ENCODE peak calls at places on chromosomes 2 and 18, in four cellular contexts. B is GM12878, A is HepG2, X is K562. O is an unnamed sample.

GRCh38 chr2:102061962-102062795 is 70.4 kb downstream of the IL1R2 start:
- DNase-seq in B (no peak), A (no peak), X (no peak), O (no peak)

GRCh38 chr2:46943881-46944798 is 28.5 kb upstream of the MCFD2 start:
- DNase-seq in B (peak; percentile 84), A (no peak), X (no peak), O (no peak)

GRCh38 chr2:209762564-209762963 is 9.1 kb upstream of the UNC80 start:
- DNase-seq in B (no peak), A (no peak), X (no peak), O (no peak)

GRCh38 chr18:48022531-48023330 is 92.3 kb upstream of the SMAD2 start:
- DNase-seq in B (peak; percentile 12), A (peak; percentile 59), X (peak; percentile 61), O (peak; percentile 56)

GRCh38 chr2:240553956-240554480 is 3.8 kb downstream of the ANKMY1 start:
- DNase-seq in B (no peak), A (no peak), X (no peak), O (no peak)

GRCh38 chr2:37767051-37767450 is 95.6 kb upstream of the CDC42EP3 start:
- DNase-seq in B (no peak), A (no peak), X (no peak), O (no peak)

GRCh38 chr2:2332381-2332780 is 1.3 kb upstream of the MYT1L start:
- DNase-seq in B (no peak), A (no peak), X (no peak), O (no peak)

GRCh38 chr18:13447621-13448020 is 229.1 kb downstream of the LDLRAD4 start:
- DNase-seq in B (no peak), A (no peak), X (no peak), O (no peak)

GRCh38 chr18:9736942-9737813 is 29.1 kb downstream of the RAB31 start:
- DNase-seq in B (no peak), A (no peak), X (peak; percentile 43), O (no peak)

GRCh38 chr2:55923978-55924325 is 370 bp upstream of the EFEMP1 start:
- DNase-seq in B (no peak), A (no peak), X (no peak), O (no peak)

GRCh38 chr2:1628893-1629292 is 115.4 kb downstream of the PXDN start:
- DNase-seq in B (no peak), A (no peak), X (no peak), O (no peak)

GRCh38 chr2:61582191-61582590 is 44.0 kb upstream of the XPO1 start:
- DNase-seq in B (no peak), A (no peak), X (no peak), O (no peak)

GRCh38 chr2:61590214-61590613 is 52.1 kb upstream of the XPO1 start:
- DNase-seq in B (no peak), A (no peak), X (no peak), O (no peak)

GRCh38 chr2:61588566-61588965 is 50.4 kb upstream of the XPO1 start:
- DNase-seq in B (no peak), A (no peak), X (no peak), O (no peak)

GRCh38 chr2:61585383-61585782 is 47.2 kb upstream of the XPO1 start:
- DNase-seq in B (peak; percentile 48), A (no peak), X (no peak), O (no peak)
- TF ChIP-seq FOXK2 in B (no peak), A (no peak), X (no peak), O (no peak)

DNA sequence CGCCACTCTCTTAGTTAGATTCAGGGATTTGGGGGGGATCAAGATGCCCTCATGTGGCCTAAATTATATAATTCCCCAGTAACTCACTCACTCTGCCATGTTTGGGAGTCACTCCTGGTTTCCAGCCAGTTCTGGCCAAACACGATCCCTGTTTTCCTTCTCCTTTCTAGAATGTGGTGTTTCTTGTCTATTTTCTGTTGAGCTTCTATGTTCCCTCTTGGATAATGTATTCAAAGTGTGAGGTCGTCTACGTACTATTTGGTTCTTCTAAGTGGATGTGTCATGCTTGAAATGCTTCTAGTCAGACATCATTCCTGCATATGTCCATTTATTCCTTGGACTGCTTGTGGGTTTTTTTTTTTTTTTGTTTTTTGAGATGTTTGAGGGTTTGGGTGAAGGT is 415.0 kb upstream of the SYT4 start:
- DNase-seq in B (no peak), A (no peak), X (no peak), O (no peak)
- TF ChIP-seq BHLHE40 in B (no peak), A (no peak), X (no peak), O (no peak)

GRCh38 chr18:45617284-45617683 is 2.0 kb downstream of the SLC14A2 start:
- DNase-seq in B (no peak), A (no peak), X (no peak), O (no peak)
- TF ChIP-seq FOXM1 in B (no peak), A (no peak), X (no peak), O (no peak)

GRCh38 chr2:73999881-74000597 is 15.3 kb downstream of the TET3 start:
- DNase-seq in B (no peak), A (no peak), X (no peak), O (no peak)

GRCh38 chr2:73997813-73998212 is 13.1 kb downstream of the TET3 start:
- DNase-seq in B (no peak), A (no peak), X (peak; percentile 54), O (no peak)

GRCh38 chr2:74001121-74001520 is 16.4 kb downstream of the TET3 start:
- DNase-seq in B (no peak), A (no peak), X (no peak), O (no peak)

GRCh38 chr2:73998451-73998850 is 13.7 kb downstream of the TET3 start:
- DNase-seq in B (no peak), A (no peak), X (no peak), O (no peak)

GRCh38 chr2:73998933-73999332 is 14.2 kb downstream of the TET3 start:
- DNase-seq in B (no peak), A (no peak), X (no peak), O (no peak)
- TF ChIP-seq FOXK2 in B (no peak), A (no peak), X (no peak), O (no peak)

DNA sequence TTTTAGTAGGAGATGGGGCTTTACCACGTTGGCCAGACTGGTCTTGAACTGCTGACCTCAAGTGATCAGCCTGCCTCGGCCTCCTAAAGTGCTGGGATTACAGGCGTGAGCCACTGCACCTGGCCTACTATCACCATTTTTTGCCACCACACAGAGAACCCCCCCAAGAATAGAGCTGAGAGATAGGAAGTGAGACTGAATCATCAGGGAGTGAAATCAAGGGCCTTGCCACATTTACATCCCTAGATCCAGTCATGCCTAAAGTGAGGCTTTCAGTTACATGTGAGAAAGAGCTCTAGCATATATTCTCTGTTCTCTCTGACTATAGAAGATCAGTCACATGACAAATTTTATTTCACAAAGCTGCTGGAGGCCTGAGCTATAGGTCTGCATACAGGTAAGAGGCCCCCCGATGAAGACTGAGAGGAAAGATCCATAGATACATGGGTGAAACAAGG is 28.0 kb upstream of the KCMF1 start:
- DNase-seq in B (peak; percentile 93), A (no peak), X (no peak), O (no peak)
- TF ChIP-seq BHLHE40 in B (peak; percentile 73), A (no peak), X (no peak), O (no peak)

DNA sequence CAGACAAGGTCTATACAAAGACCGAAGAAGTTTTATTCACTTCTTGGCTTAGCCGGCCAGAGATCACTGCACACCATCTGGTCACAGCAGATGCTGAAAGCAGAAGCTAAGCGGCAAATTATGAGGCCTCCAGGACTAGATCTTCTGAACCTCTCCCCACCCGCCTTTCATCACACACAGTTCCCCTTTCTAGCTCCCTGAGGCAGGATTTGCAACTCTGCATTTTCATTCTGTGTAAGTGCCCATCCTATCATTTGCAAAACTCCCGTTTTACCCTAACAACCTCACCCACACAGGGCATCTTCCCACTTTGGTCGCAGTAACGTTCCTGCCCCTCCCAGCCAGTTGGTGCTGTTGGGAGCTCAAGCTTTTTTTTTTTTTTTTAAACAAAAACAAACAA is 3.1 kb upstream of the MOB1A start:
- DNase-seq in B (peak; percentile 86), A (no peak), X (peak; percentile 82), O (no peak)
- TF ChIP-seq FOXM1 in B (no peak), A (no peak), X (no peak), O (no peak)

DNA sequence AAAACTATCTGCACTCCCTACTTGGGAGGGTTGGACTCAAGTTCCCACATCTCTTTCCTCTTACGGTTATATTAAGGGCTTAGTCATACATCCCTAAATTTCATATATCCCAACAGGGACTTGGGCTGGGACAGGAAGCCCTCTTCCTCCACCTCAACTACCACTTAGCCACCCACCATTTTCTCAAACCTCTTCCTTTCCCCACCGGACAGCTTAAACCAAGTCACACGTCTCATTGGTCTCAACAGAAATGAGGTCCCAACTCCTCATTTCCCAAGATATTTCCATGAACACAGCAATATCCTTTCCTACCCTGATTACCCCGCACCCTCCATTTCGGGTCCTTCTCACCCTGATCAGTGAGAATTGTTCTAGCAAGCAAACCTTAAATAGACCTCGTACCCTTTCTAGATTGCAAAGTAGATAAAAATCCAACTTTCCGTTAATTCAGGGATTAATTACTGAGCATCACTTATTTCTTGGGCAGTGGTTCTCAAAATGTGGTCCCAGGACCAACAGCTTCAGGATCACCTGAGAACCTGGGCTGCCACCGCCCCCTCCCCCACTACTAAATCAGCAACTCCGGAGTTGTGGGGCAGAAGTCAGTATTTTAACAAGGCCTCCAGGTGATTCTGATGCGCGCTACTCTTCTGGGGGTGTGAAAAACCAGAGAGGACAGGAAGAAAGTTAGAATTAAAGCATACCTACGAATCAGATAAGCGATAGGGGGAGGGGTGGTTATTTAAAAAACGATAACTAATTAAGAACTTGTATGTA is 548 bp downstream of the ZSCAN30 start:
- DNase-seq in B (no peak), A (peak; percentile 4), X (peak; percentile 45), O (peak; percentile 55)
- TF ChIP-seq FOXK2 in B (no peak), A (no peak), X (no peak), O (no peak)

GRCh38 chr2:189208254-189208653 is 28.7 kb upstream of the COL5A2 start:
- DNase-seq in B (no peak), A (no peak), X (no peak), O (no peak)
- TF ChIP-seq BHLHE40 in B (no peak), A (no peak), X (no peak), O (no peak)

GRCh38 chr18:32095156-32095555 is 3.5 kb downstream of the RNF138 start:
- DNase-seq in B (no peak), A (no peak), X (peak; percentile 44), O (no peak)
- TF ChIP-seq FOXM1 in B (no peak), A (no peak), X (no peak), O (no peak)

DNA sequence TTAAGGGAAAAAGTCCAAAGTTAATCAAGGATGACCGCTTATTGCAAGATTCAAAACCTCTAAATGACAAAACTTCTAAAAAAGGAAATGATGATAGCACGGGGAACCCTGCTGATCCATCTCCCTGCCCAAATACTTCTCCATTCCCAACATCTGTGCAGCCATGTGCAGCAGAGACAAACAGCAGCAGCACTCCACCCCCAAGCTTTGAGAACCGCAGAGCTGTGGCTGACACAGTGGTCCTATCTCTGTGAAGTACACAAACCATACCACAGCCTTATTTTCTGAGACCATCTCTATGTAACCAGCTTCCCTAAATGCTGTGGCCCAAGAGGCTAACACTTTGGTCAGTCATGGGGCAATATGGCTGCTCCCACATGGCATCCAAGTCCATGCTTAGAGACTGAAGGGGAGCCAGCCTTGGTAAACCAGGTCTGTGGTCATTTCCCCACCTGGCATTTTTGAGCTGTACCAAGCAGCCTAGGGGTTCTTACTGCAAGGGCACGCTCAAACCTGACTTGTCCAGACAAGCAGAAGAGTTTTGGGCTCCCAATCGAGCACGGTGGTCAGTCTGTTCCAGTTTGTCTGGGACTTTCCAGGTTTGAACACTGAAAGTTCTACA is 17.0 kb upstream of the NFE2L2 start:
- DNase-seq in B (peak; percentile 64), A (no peak), X (peak; percentile 44), O (no peak)
- TF ChIP-seq FOXK2 in B (no peak), A (no peak), X (no peak), O (no peak)

O was measured in HEK293T.